ENCODE peak calls at places on chromosomes 6 and 20, in four cellular contexts. One of them, this sample, is unnamed.
A peak's percentile ranks its signal among the peaks of the same experiment; 100 is the strongest.

GRCh38 chr20:44022464-44022863 is 107.8 kb downstream of the TOX2 start:
- DNase-seq in A549: no peak
- DNase-seq in SK-N-SH: no peak
- DNase-seq in HepG2: no peak
- DNase-seq in this sample: no peak

GRCh38 chr6:152004036-152004566 is 196.6 kb downstream of the ESR1 start:
- DNase-seq in A549: no peak
- DNase-seq in SK-N-SH: no peak
- DNase-seq in HepG2: no peak
- DNase-seq in this sample: no peak

GRCh38 chr6:89284963-89285735 is 29.9 kb downstream of the GABRR2 start:
- DNase-seq in A549: no peak
- DNase-seq in SK-N-SH: no peak
- DNase-seq in HepG2: no peak
- DNase-seq in this sample: no peak

GRCh38 chr6:71473908-71474307 is 185.3 kb downstream of the OGFRL1 start:
- DNase-seq in A549: peak; percentile 43
- DNase-seq in SK-N-SH: no peak
- DNase-seq in HepG2: no peak
- DNase-seq in this sample: no peak

GRCh38 chr6:113120214-113120576 is 737.0 kb upstream of the MARCKS start:
- DNase-seq in A549: peak; percentile 70
- DNase-seq in SK-N-SH: no peak
- DNase-seq in HepG2: no peak
- DNase-seq in this sample: no peak

GRCh38 chr6:148544421-148544820 is 201.8 kb downstream of the SASH1 start:
- DNase-seq in A549: no peak
- DNase-seq in SK-N-SH: no peak
- DNase-seq in HepG2: no peak
- DNase-seq in this sample: no peak

GRCh38 chr6:17431581-17431980 is 38.2 kb downstream of the CAP2 start:
- DNase-seq in A549: peak; percentile 32
- DNase-seq in SK-N-SH: no peak
- DNase-seq in HepG2: peak; percentile 20
- DNase-seq in this sample: no peak

GRCh38 chr20:5513975-5514516 is 197.3 kb upstream of the PROKR2 start:
- DNase-seq in A549: peak; percentile 88
- DNase-seq in SK-N-SH: no peak
- DNase-seq in HepG2: peak; percentile 99
- DNase-seq in this sample: no peak

GRCh38 chr20:59750209-59750840 is 146.0 kb downstream of the PHACTR3 start:
- DNase-seq in A549: no peak
- DNase-seq in SK-N-SH: no peak
- DNase-seq in HepG2: no peak
- DNase-seq in this sample: no peak

GRCh38 chr20:14928083-14928482 is 590.7 kb upstream of the FLRT3 start:
- DNase-seq in A549: peak; percentile 19
- DNase-seq in SK-N-SH: no peak
- DNase-seq in HepG2: no peak
- DNase-seq in this sample: no peak

GRCh38 chr6:8047466-8048292 is 16.5 kb downstream of the BLOC1S5 start:
- DNase-seq in A549: peak; percentile 23
- DNase-seq in SK-N-SH: no peak
- DNase-seq in HepG2: peak; percentile 12
- DNase-seq in this sample: no peak

GRCh38 chr6:108029226-108029921 is 45.2 kb downstream of the OSTM1 start:
- DNase-seq in A549: no peak
- DNase-seq in SK-N-SH: peak; percentile 16
- DNase-seq in HepG2: no peak
- DNase-seq in this sample: no peak

GRCh38 chr6:152863618-152864326 is 113.2 kb downstream of the VIP start:
- DNase-seq in A549: peak; percentile 66
- DNase-seq in SK-N-SH: peak; percentile 36
- DNase-seq in HepG2: peak; percentile 74
- DNase-seq in this sample: peak; percentile 8

GRCh38 chr6:87903299-87903698 is 144.3 kb upstream of the SPACA1 start:
- DNase-seq in A549: no peak
- DNase-seq in SK-N-SH: no peak
- DNase-seq in HepG2: no peak
- DNase-seq in this sample: no peak

GRCh38 chr6:113172531-113172966 is 684.6 kb upstream of the MARCKS start:
- DNase-seq in A549: no peak
- DNase-seq in SK-N-SH: peak; percentile 10
- DNase-seq in HepG2: no peak
- DNase-seq in this sample: no peak

GRCh38 chr20:47551841-47552240 is 50.2 kb downstream of the NCOA3 start:
- DNase-seq in A549: peak; percentile 64
- DNase-seq in SK-N-SH: peak; percentile 52
- DNase-seq in HepG2: peak; percentile 70
- DNase-seq in this sample: no peak

GRCh38 chr6:97653076-97653475 is 370.1 kb upstream of the MMS22L start:
- DNase-seq in A549: no peak
- DNase-seq in SK-N-SH: no peak
- DNase-seq in HepG2: no peak
- DNase-seq in this sample: no peak

GRCh38 chr20:44454301-44454963 is 21.2 kb upstream of the TTPAL start:
- DNase-seq in A549: no peak
- DNase-seq in SK-N-SH: no peak
- DNase-seq in HepG2: no peak
- DNase-seq in this sample: no peak

GRCh38 chr20:60362531-60362930 is 404.3 kb downstream of the CDH26 start:
- DNase-seq in A549: no peak
- DNase-seq in SK-N-SH: no peak
- DNase-seq in HepG2: no peak
- DNase-seq in this sample: no peak

GRCh38 chr6:21595951-21596378 is 2.4 kb downstream of the SOX4 start:
- DNase-seq in A549: no peak
- DNase-seq in SK-N-SH: peak; percentile 47
- DNase-seq in HepG2: no peak
- DNase-seq in this sample: no peak

GRCh38 chr6:81844686-81845085 is 92.2 kb upstream of the TENT5A start:
- DNase-seq in A549: no peak
- DNase-seq in SK-N-SH: no peak
- DNase-seq in HepG2: no peak
- DNase-seq in this sample: no peak

GRCh38 chr6:19803331-19804330 is 33.5 kb upstream of the ID4 start:
- DNase-seq in A549: no peak
- DNase-seq in SK-N-SH: no peak
- DNase-seq in HepG2: peak; percentile 49
- DNase-seq in this sample: no peak

GRCh38 chr20:52279667-52280180 is 88.1 kb upstream of the ZFP64 start:
- DNase-seq in A549: no peak
- DNase-seq in SK-N-SH: no peak
- DNase-seq in HepG2: no peak
- DNase-seq in this sample: no peak

GRCh38 chr6:4008324-4009047 is 70.5 kb downstream of the FAM217A start:
- DNase-seq in A549: peak; percentile 85
- DNase-seq in SK-N-SH: peak; percentile 49
- DNase-seq in HepG2: peak; percentile 86
- DNase-seq in this sample: no peak

GRCh38 chr20:43255877-43256276 is 66.2 kb upstream of the PTPRT start:
- DNase-seq in A549: peak; percentile 11
- DNase-seq in SK-N-SH: no peak
- DNase-seq in HepG2: no peak
- DNase-seq in this sample: no peak

GRCh38 chr6:167956491-167956890 is 41.0 kb upstream of the KIF25 start:
- DNase-seq in A549: no peak
- DNase-seq in SK-N-SH: no peak
- DNase-seq in HepG2: no peak
- DNase-seq in this sample: no peak

GRCh38 chr20:32508775-32509119 is 76.4 kb downstream of the NOL4L start:
- DNase-seq in A549: no peak
- DNase-seq in SK-N-SH: no peak
- DNase-seq in HepG2: no peak
- DNase-seq in this sample: no peak

GRCh38 chr6:107083921-107084320 is 31.4 kb downstream of the BEND3 start:
- DNase-seq in A549: no peak
- DNase-seq in SK-N-SH: no peak
- DNase-seq in HepG2: no peak
- DNase-seq in this sample: no peak

GRCh38 chr6:90460067-90460466 is 126.8 kb downstream of the MAP3K7 start:
- DNase-seq in A549: no peak
- DNase-seq in SK-N-SH: no peak
- DNase-seq in HepG2: no peak
- DNase-seq in this sample: no peak

GRCh38 chr6:90459225-90459758 is 127.6 kb downstream of the MAP3K7 start:
- DNase-seq in A549: no peak
- DNase-seq in SK-N-SH: no peak
- DNase-seq in HepG2: no peak
- DNase-seq in this sample: no peak

GRCh38 chr6:90456001-90456400 is 130.9 kb downstream of the MAP3K7 start:
- DNase-seq in A549: no peak
- DNase-seq in SK-N-SH: peak; percentile 41
- DNase-seq in HepG2: no peak
- DNase-seq in this sample: no peak

GRCh38 chr6:90457867-90458259 is 129.0 kb downstream of the MAP3K7 start:
- DNase-seq in A549: no peak
- DNase-seq in SK-N-SH: no peak
- DNase-seq in HepG2: no peak
- DNase-seq in this sample: no peak

GRCh38 chr6:90458353-90459224 is 128.3 kb downstream of the MAP3K7 start:
- DNase-seq in A549: no peak
- DNase-seq in SK-N-SH: no peak
- DNase-seq in HepG2: no peak
- DNase-seq in this sample: no peak
- TF ChIP-seq PBX3 in A549: no peak
- TF ChIP-seq PBX3 in SK-N-SH: no peak
- TF ChIP-seq PBX3 in HepG2: no peak
- TF ChIP-seq PBX3 in this sample: no peak

GRCh38 chr20:64219202-64219601 is 36.3 kb upstream of the PCMTD2 start:
- DNase-seq in A549: no peak
- DNase-seq in SK-N-SH: no peak
- DNase-seq in HepG2: no peak
- DNase-seq in this sample: no peak
- TF ChIP-seq PBX3 in A549: no peak
- TF ChIP-seq PBX3 in SK-N-SH: no peak
- TF ChIP-seq PBX3 in HepG2: no peak
- TF ChIP-seq PBX3 in this sample: no peak

GRCh38 chr6:15285682-15286294 is 39.9 kb downstream of the JARID2 start:
- DNase-seq in A549: no peak
- DNase-seq in SK-N-SH: no peak
- DNase-seq in HepG2: no peak
- DNase-seq in this sample: no peak
- TF ChIP-seq PBX3 in A549: no peak
- TF ChIP-seq PBX3 in SK-N-SH: no peak
- TF ChIP-seq PBX3 in HepG2: no peak
- TF ChIP-seq PBX3 in this sample: no peak

DNA sequence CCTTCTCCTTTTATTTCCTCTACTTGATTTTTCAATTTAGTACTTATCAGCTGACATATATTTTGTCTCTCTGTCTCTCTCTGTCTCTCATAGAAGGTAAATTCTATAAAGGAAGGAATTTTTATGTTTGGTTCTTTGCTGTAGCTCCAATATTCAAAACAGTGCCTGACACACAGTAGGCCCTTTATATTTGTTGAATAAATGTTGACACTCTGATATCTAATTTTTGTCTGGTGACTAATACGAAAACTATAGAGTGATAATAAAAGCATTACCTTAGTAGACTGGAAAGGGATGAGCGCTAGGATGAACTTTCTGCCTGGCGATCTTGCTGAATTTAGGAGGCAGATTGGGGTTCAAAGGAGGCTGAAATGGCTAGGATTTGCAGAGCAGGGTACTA is 42.8 kb downstream of the PTPN1 start:
- DNase-seq in A549: no peak
- DNase-seq in SK-N-SH: no peak
- DNase-seq in HepG2: no peak
- DNase-seq in this sample: no peak
- TF ChIP-seq PBX3 in A549: no peak
- TF ChIP-seq PBX3 in SK-N-SH: no peak
- TF ChIP-seq PBX3 in HepG2: no peak
- TF ChIP-seq PBX3 in this sample: no peak

GRCh38 chr20:25418779-25419178 is 11.3 kb downstream of the GINS1 start:
- DNase-seq in A549: no peak
- DNase-seq in SK-N-SH: no peak
- DNase-seq in HepG2: no peak
- DNase-seq in this sample: no peak
- TF ChIP-seq PBX3 in A549: no peak
- TF ChIP-seq PBX3 in SK-N-SH: no peak
- TF ChIP-seq PBX3 in HepG2: no peak
- TF ChIP-seq PBX3 in this sample: no peak

DNA sequence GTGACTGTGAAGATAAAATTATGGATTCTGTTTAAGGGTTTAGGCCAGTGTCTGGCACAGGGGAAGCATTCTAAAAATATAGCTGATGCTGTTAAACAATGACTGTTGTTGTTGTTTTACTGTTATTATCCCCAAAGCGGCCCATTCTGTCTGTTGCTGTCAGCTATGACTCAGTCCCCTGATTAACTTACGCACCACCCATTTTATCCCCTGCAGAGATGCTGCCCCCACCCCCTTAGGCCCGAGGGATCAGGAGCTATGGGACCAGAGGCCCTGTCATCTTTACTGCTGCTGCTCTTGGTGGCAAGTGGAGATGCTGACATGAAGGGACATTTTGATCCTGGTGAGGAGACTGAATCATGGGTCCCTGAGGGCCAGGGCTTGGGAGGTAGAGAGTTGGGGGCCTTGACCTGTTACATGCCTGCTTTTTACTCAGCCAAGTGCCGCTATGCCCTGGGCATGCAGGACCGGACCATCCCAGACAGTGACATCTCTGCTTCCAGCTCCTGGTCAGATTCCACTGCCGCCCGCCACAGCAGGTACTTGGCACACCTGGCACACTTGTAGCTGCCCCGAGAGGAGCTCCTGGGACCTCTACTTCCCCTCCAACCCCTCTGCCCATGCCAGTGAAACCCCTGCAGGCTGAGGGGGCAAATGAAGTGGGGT is 4.3 kb downstream of the DDR1 start:
- DNase-seq in A549: no peak
- DNase-seq in SK-N-SH: peak; percentile 33
- DNase-seq in HepG2: no peak
- DNase-seq in this sample: no peak
- TF ChIP-seq PBX3 in A549: no peak
- TF ChIP-seq PBX3 in SK-N-SH: peak; percentile 39
- TF ChIP-seq PBX3 in HepG2: no peak
- TF ChIP-seq PBX3 in this sample: no peak

DNA sequence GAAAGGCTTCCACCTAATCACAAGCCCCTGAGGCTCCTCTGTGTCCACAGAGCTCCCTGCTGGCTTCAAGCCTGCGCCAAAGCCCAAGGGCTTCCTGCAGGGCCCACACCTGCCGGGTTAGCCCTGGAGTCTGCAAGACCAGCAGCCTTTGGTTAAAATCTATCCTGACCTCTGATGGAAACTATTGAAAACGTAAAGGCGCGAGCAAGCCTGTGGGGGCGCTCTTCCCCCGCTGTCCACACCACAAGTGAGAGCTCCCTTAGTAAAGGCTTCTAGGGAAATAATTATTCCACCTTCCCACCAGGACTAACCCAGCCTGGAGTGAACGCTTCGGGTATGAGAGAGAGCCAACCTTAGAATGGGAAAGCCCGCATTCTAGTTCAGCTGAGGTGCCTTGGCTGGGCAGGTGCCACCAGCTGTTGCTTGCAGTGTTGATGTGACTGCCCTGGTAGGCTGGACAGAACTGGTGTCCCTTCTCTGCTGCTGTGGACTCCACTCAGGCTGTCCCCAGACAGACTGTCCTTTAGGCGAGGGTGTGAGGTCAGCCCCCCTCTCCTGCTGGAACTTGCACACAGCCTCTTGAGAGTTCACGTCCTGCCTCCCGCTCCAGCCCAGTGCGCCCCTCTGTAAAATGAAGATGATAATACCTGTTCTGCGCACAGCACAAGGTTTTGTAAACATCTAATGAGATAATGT is 68.7 kb downstream of the SYTL3 start:
- DNase-seq in A549: peak; percentile 54
- DNase-seq in SK-N-SH: peak; percentile 59
- DNase-seq in HepG2: peak; percentile 38
- DNase-seq in this sample: no peak
- TF ChIP-seq PBX3 in A549: no peak
- TF ChIP-seq PBX3 in SK-N-SH: no peak
- TF ChIP-seq PBX3 in HepG2: no peak
- TF ChIP-seq PBX3 in this sample: no peak

This sample was measured in GM12878.